ENCODE peak calls at places on chromosome 3, in four cellular contexts. S is K562, I is HepG2, J is SK-N-SH. P is an unnamed sample.

GRCh38 chr3:49454457-49454856 is 15.6 kb upstream of the DAG1 start:
- DNase-seq in I (peak; percentile 66), J (no peak), S (peak; percentile 25), P (no peak)

GRCh38 chr3:32176989-32177701 is 61.3 kb upstream of the CMTM8 start:
- DNase-seq in I (peak; percentile 68), J (peak; percentile 24), S (peak; percentile 62), P (peak; percentile 67)

GRCh38 chr3:149965278-149965677 is 5.4 kb downstream of the PFN2 start:
- DNase-seq in J (no peak), S (no peak), I (no peak), P (no peak)

GRCh38 chr3:114406286-114406685 is 112.5 kb downstream of the TIGIT start:
- DNase-seq in I (no peak), S (no peak), J (no peak), P (no peak)

GRCh38 chr3:99551520-99551919 is 86.9 kb upstream of the COL8A1 start:
- DNase-seq in J (no peak), S (no peak), I (peak; percentile 15), P (no peak)

GRCh38 chr3:154421067-154421466 is 8.9 kb downstream of the GPR149 start:
- DNase-seq in J (no peak), S (no peak), I (no peak), P (no peak)

GRCh38 chr3:141058996-141059395 is 7.8 kb downstream of the SPSB4 start:
- DNase-seq in J (no peak), S (no peak), I (no peak), P (no peak)

GRCh38 chr3:50372349-50372748 is 13.0 kb upstream of the TMEM115 start:
- DNase-seq in S (peak; percentile 64), J (peak; percentile 72), I (no peak), P (no peak)

GRCh38 chr3:72938471-72939265 is 50.8 kb downstream of the GXYLT2 start:
- DNase-seq in S (peak; percentile 29), J (peak; percentile 74), I (peak; percentile 81), P (peak; percentile 93)

GRCh38 chr3:123789160-123789559 is 95.0 kb downstream of the MYLK start:
- DNase-seq in J (no peak), S (no peak), I (no peak), P (no peak)

GRCh38 chr3:162601101-162601670 is 1104.6 kb downstream of the OTOL1 start:
- DNase-seq in I (peak; percentile 9), S (no peak), J (no peak), P (no peak)

GRCh38 chr3:183975981-183976662 is 41.6 kb downstream of the ABCC5 start:
- DNase-seq in I (no peak), J (no peak), S (no peak), P (no peak)

GRCh38 chr3:100400424-100400781 is 486 bp downstream of the TOMM70 start:
- DNase-seq in J (no peak), S (no peak), I (peak; percentile 16), P (peak; percentile 28)

GRCh38 chr3:15500107-15500724 is 21.3 kb downstream of the COLQ start:
- DNase-seq in J (no peak), I (no peak), S (no peak), P (no peak)

GRCh38 chr3:195754141-195754540 is 33.4 kb downstream of the MUC20 start:
- DNase-seq in J (peak; percentile 17), I (no peak), S (no peak), P (no peak)

GRCh38 chr3:139836656-139837464 is 98.1 kb upstream of the CLSTN2 start:
- DNase-seq in I (no peak), J (no peak), S (no peak), P (no peak)

GRCh38 chr3:53238051-53238850 is 17.6 kb downstream of the TKT start:
- DNase-seq in I (peak; percentile 80), J (no peak), S (no peak), P (no peak)

GRCh38 chr3:182683335-182684257 is 109.7 kb upstream of the ATP11B start:
- DNase-seq in I (peak; percentile 48), S (peak; percentile 67), J (peak; percentile 75), P (peak; percentile 58)

GRCh38 chr3:59913645-59914044 is 863.8 kb upstream of the CFAP20DC start:
- DNase-seq in S (no peak), I (no peak), J (no peak), P (no peak)
- TF ChIP-seq REST in S (no peak), I (no peak), J (no peak), P (no peak)

GRCh38 chr3:157631468-157631867 is 128.3 kb upstream of the VEPH1 start:
- DNase-seq in I (no peak), S (no peak), J (no peak), P (no peak)
- H3K27ac ChIP-seq in I (no peak overlapping the region), S (no peak overlapping the region), J (no peak overlapping the region), P (no peak overlapping the region)

GRCh38 chr3:27903447-27903846 is 181.3 kb upstream of the EOMES start:
- DNase-seq in S (no peak), I (no peak), J (no peak), P (no peak)

GRCh38 chr3:27905625-27906024 is 183.5 kb upstream of the EOMES start:
- DNase-seq in S (no peak), I (no peak), J (no peak), P (no peak)

DNA sequence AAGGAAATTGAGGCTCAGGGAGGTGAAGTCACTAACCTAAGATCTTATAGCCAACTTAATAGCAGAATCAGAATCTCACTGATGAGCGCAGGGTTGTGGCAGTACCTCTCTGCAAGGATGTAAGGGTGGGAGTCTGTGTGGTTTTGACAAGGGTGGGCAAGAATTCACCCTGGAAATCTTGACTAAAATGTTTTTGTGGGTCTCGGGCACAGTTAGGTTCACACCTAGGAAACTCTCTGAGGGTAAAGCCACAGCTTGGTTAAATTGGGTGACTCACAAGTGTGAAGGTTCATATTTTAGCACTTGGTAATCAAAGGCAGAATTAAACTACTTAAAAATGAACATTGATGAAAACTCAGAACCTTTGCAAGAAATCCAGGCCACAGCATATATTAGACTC is 178.2 kb upstream of the EOMES start:
- DNase-seq in S (no peak), J (no peak), I (no peak), P (no peak)
- TF ChIP-seq GABPA in S (no peak), J (no peak), I (no peak), P (no peak)

DNA sequence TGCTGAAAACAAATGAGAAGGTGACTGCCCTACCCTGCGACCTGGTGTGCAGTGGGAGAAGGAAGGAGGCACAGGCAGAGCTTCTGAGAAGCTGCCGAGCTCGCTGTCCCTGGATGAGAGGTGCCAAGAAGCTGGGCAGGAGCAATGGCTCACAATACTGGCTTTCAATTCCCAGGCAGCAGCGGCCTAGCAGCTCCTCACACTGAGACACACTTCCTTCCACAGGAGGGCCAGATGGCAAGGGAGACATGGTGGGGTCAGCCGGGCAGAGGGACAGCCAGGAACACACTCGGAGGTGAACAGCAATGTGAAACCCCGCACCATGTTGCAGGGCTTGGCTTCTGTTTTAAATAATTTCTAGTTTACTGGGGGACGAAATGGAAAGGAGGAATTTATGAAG is 314.6 kb downstream of the EPHB1 start:
- DNase-seq in S (no peak), I (no peak), J (no peak), P (no peak)
- TF ChIP-seq REST in S (no peak), I (no peak), J (no peak), P (no peak)

GRCh38 chr3:55169608-55170010 is 241.8 kb upstream of the LRTM1 start:
- DNase-seq in I (no peak), S (no peak), J (no peak), P (no peak)
- H3K27ac ChIP-seq in I (no peak overlapping the region), S (no peak overlapping the region), J (peak overlapping the region; percentile 88), P (no peak overlapping the region)

P was measured in HL-60.